ENCODE peak calls at places on chromosomes 7 and 10, in six cellular contexts. Y is NCI-H2029 treated with DMSO at 0.1 percent for 48 hours, A is GM13976, H is NCI-H2171, X is heart right ventricle, U is neuronal stem cell. C is an unnamed sample.

GRCh38 chr7:137850586-137850985 is 3.8 kb upstream of the DGKI start:
- DNase-seq in Y (no peak), A (no peak), H (no peak), X (no peak), U (no peak), C (no peak)

GRCh38 chr10:59904431-59905065 is 1.8 kb downstream of the CCDC6 start:
- DNase-seq in Y (no peak), A (no peak), H (no peak), X (no peak), U (no peak), C (no peak)

GRCh38 chr10:124693396-124693795 is 50.8 kb downstream of the FAM53B start:
- DNase-seq in Y (peak), A (no peak), H (peak), X (peak), U (no peak), C (no peak)

GRCh38 chr7:2437537-2438148 is 34.2 kb downstream of the CHST12 start:
- DNase-seq in Y (no peak), A (no peak), H (no peak), X (no peak), U (no peak), C (no peak)

GRCh38 chr10:4721994-4722753 is 103.8 kb upstream of the AKR1E2 start:
- DNase-seq in Y (no peak), A (no peak), H (no peak), X (no peak), U (no peak), C (no peak)

GRCh38 chr10:45592926-45593325 is 79.6 kb downstream of the ZFAND4 start:
- DNase-seq in Y (no peak), A (no peak), H (no peak), X (no peak), U (no peak), C (no peak)

GRCh38 chr10:58780481-58780880 is 267.8 kb downstream of the BICC1 start:
- DNase-seq in Y (no peak), A (no peak), H (no peak), X (no peak), U (no peak), C (no peak)

GRCh38 chr10:133278577-133279265 is 2.1 kb upstream of the ADAM8 start:
- DNase-seq in Y (no peak), A (peak), H (no peak), X (no peak), U (no peak), C (peak)

GRCh38 chr10:21057436-21057835 is 160.3 kb upstream of the NEBL start:
- DNase-seq in Y (no peak), A (no peak), H (no peak), X (no peak), U (no peak), C (no peak)

C was measured in Right ventricle myocardium superior.